ENCODE peak calls at places on chromosomes 1 and 21, in four cellular contexts. T is K562, U is GM12878, X is HepG2. P is an unnamed sample.
A peak's percentile ranks its signal among the peaks of the same experiment; 100 is the strongest.

GRCh38 chr21:36125513-36126121 is 9.3 kb upstream of the CBR3 start:
- DNase-seq in U (no peak), X (peak; percentile 32), T (peak; percentile 67), P (peak; percentile 60)

GRCh38 chr1:10916991-10917390 is 95.5 kb upstream of the TARDBP start:
- DNase-seq in U (no peak), T (no peak), X (no peak), P (no peak)

GRCh38 chr1:64956733-64957441 is 9.5 kb downstream of the JAK1 start:
- DNase-seq in T (peak; percentile 64), U (peak; percentile 80), X (no peak), P (no peak)

GRCh38 chr1:11862890-11863289 is 4.1 kb upstream of the NPPB start:
- DNase-seq in U (no peak), T (no peak), X (no peak), P (no peak)

GRCh38 chr1:2209400-2210083 is 15.0 kb upstream of the FAAP20 start:
- DNase-seq in U (no peak), X (no peak), T (no peak), P (no peak)

GRCh38 chr1:21816602-21817302 is 4.7 kb downstream of the LDLRAD2 start:
- DNase-seq in T (no peak), U (no peak), X (peak; percentile 27), P (no peak)

GRCh38 chr21:17859661-17860060 is 40.5 kb upstream of the C21orf91 start:
- DNase-seq in T (no peak), U (no peak), X (no peak), P (no peak)

GRCh38 chr1:41687007-41687406 is 202.5 kb upstream of the EDN2 start:
- DNase-seq in T (no peak), U (no peak), X (no peak), P (no peak)

GRCh38 chr1:237211031-237211430 is 169.0 kb downstream of the RYR2 start:
- DNase-seq in T (no peak), X (peak; percentile 7), U (no peak), P (no peak)

GRCh38 chr1:57235782-57236181 is 188.1 kb downstream of the DAB1 start:
- DNase-seq in X (peak; percentile 53), T (no peak), U (no peak), P (no peak)

GRCh38 chr1:98556521-98557158 is 104.9 kb upstream of the SNX7 start:
- DNase-seq in X (peak; percentile 30), U (no peak), T (peak; percentile 5), P (no peak)

GRCh38 chr1:32249831-32250525 is 1.1 kb upstream of the LCK start:
- DNase-seq in X (peak; percentile 91), U (peak; percentile 95), T (peak; percentile 60), P (no peak)

GRCh38 chr1:19596065-19596718 is 47.9 kb upstream of the NBL1 start:
- DNase-seq in U (no peak), T (peak; percentile 48), X (no peak), P (peak; percentile 52)

GRCh38 chr1:7326366-7326765 is 444.7 kb upstream of the VAMP3 start:
- DNase-seq in T (no peak), X (no peak), U (no peak), P (no peak)

GRCh38 chr1:115828101-115829022 is 12.6 kb downstream of the NHLH2 start:
- DNase-seq in U (no peak), T (peak; percentile 16), X (no peak), P (peak; percentile 83)

GRCh38 chr21:29501451-29501850 is 202.7 kb downstream of the BACH1 start:
- DNase-seq in T (no peak), U (no peak), X (no peak), P (no peak)

GRCh38 chr1:49026230-49026811 is 249.6 kb upstream of the BEND5 start:
- DNase-seq in X (no peak), T (no peak), U (no peak), P (no peak)

GRCh38 chr21:34595457-34595856 is 19.5 kb downstream of the RCAN1 start:
- DNase-seq in T (no peak), X (peak; percentile 57), U (no peak), P (no peak)

GRCh38 chr21:28615276-28615675 is 377.4 kb downstream of the LTN1 start:
- DNase-seq in U (no peak), X (no peak), T (no peak), P (no peak)

GRCh38 chr1:12230549-12231275 is 882 bp downstream of the VPS13D start:
- DNase-seq in T (peak; percentile 43), X (peak; percentile 27), U (no peak), P (peak; percentile 68)

GRCh38 chr1:76377247-76377646 is 302.7 kb downstream of the ST6GALNAC3 start:
- DNase-seq in T (no peak), U (no peak), X (no peak), P (no peak)

GRCh38 chr1:37858931-37859506 is 373 bp downstream of the MTF1 start:
- DNase-seq in T (peak; percentile 47), X (no peak), U (no peak), P (no peak)

GRCh38 chr1:28172690-28173150 is 3.8 kb downstream of the PTAFR start:
- DNase-seq in T (peak; percentile 77), X (peak; percentile 41), U (peak; percentile 98), P (peak; percentile 48)

GRCh38 chr1:172476218-172476811 is 32.4 kb upstream of the PIGC start:
- DNase-seq in T (no peak), U (no peak), X (no peak), P (no peak)

GRCh38 chr21:46368533-46369285 is 44.8 kb downstream of the PCNT start:
- DNase-seq in T (no peak), X (no peak), U (peak; percentile 65), P (no peak)

GRCh38 chr1:30024411-30025195 is 698.8 kb downstream of the MATN1 start:
- DNase-seq in X (no peak), T (no peak), U (no peak), P (no peak)

GRCh38 chr21:38120984-38121855 is 135.6 kb upstream of the KCNJ15 start:
- DNase-seq in X (no peak), U (no peak), T (peak; percentile 98), P (no peak)

GRCh38 chr1:21021311-21021710 is 155.4 kb downstream of the EIF4G3 start:
- DNase-seq in U (no peak), X (no peak), T (no peak), P (no peak)

GRCh38 chr1:27873671-27874384 is 1.5 kb downstream of the THEMIS2 start:
- DNase-seq in X (no peak), U (no peak), T (no peak), P (no peak)

GRCh38 chr21:28640326-28640725 is 352.4 kb downstream of the LTN1 start:
- DNase-seq in T (no peak), X (no peak), U (no peak), P (no peak)

GRCh38 chr1:201553496-201554166 is 14.7 kb downstream of the NAV1 start:
- DNase-seq in T (no peak), X (no peak), U (no peak), P (no peak)

GRCh38 chr1:7915826-7916225 is 24.8 kb downstream of the TNFRSF9 start:
- DNase-seq in X (no peak), U (no peak), T (no peak), P (no peak)

GRCh38 chr21:26124421-26124833 is 46.1 kb downstream of the APP start:
- DNase-seq in T (no peak), X (no peak), U (no peak), P (no peak)

GRCh38 chr1:45516465-45516864 is 5.2 kb downstream of the PRDX1 start:
- DNase-seq in U (no peak), T (no peak), X (no peak), P (no peak)

GRCh38 chr1:87766737-87767136 is 438.1 kb downstream of the LMO4 start:
- DNase-seq in U (no peak), T (no peak), X (no peak), P (no peak)

GRCh38 chr1:37028981-37029617 is 5.2 kb downstream of the GRIK3 start:
- DNase-seq in U (peak; percentile 20), T (peak; percentile 7), X (no peak), P (peak; percentile 36)

GRCh38 chr21:45768741-45769049 is 125.2 kb downstream of the PCBP3 start:
- DNase-seq in T (no peak), X (no peak), U (no peak), P (peak; percentile 71)

GRCh38 chr21:46420241-46421190 is 38.2 kb upstream of the DIP2A start:
- DNase-seq in T (no peak), X (no peak), U (no peak), P (no peak)

GRCh38 chr1:3663999-3664699 is 11.8 kb downstream of the TP73 start:
- DNase-seq in X (no peak), U (no peak), T (no peak), P (no peak)

DNA sequence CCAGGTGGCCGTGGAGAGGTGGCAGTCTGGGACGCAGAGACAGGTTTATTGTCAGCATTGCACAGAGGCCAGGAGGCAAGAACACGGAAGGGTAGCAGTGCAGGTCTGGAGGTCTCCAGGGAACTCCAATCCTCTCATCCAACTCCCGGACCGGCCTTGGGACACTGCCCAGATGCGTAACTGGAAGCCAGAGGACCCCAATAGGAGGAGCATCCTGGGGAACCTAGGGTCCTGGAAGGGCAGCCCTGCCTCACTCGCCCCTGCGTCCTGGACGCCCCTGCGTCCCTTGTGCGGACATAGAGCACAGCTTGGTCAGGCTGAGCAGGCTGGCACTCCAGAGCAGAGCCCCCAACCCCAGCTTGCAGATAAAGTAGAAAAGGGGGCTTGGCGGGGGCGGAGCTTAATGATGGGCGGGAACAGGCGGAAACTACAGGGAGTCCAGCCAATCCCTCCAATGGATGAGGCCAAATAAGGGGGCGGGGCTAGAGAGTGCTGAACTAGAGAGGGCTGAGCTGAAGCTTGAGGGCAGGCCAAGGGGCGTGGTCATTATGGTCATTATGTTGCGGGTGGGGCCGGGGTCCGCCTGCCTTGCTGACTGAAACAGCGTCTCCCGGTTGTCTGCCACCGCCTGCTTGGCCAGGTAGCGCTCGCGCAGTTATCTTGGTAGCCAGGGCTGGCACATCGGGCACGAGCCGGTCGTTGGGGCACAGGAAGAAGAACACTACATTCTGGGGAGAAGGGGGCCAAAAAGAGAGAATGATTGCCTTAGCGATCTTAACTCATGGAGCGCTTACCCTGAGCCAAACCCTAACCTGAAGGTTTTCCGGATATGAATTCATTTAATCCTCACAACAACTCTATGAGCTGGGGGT is 3.7 kb upstream of the ARHGEF19 start:
- DNase-seq in X (peak; percentile 61), U (peak; percentile 26), T (peak; percentile 99), P (peak; percentile 92)
- TF ChIP-seq NFIC in X (no peak), U (no peak), T (no peak), P (no peak)

DNA sequence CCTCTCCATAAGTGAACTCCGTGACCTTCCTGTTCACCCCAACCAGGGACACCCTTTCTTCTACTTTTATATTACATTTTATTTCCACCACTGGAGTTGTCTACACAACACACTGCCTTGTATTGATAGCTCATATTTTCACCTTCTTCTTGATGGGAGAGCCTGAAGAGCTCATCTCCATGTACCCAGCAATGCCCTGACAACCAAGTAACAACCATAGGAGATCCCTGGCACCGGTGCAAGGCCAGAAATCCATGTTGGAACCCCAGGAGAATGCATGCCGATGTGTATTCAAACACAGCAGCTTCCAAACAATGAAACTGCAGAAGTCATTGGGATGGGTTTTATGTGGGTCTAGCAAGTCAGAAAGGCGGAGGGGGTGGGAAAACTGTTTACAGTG is 15.5 kb downstream of the TENT5C start:
- DNase-seq in X (no peak), T (no peak), U (no peak), P (no peak)
- TF ChIP-seq NFIC in X (no peak), T (no peak), U (no peak), P (no peak)

GRCh38 chr1:69077198-69077597 is 490.5 kb upstream of the LRRC7 start:
- DNase-seq in X (no peak), U (no peak), T (no peak), P (no peak)
- TF ChIP-seq NFIC in X (no peak), U (no peak), T (no peak), P (no peak)

GRCh38 chr1:157315544-157315943 is 177.3 kb upstream of the ETV3 start:
- DNase-seq in X (no peak), T (no peak), U (no peak), P (no peak)
- TF ChIP-seq NFIC in X (no peak), T (no peak), U (no peak), P (no peak)

GRCh38 chr1:105874621-105875020 is 1181.9 kb upstream of the PRMT6 start:
- DNase-seq in X (no peak), T (no peak), U (no peak), P (no peak)
- TF ChIP-seq NFIC in X (no peak), T (no peak), U (no peak), P (no peak)

P was measured in SK-N-SH.